ENCODE peak calls at places on chromosome 6, in five cellular contexts. One of them, this sample, is unnamed.

GRCh38 chr6:27775796-27776184 is 136.4 kb downstream of the OR2B2 start:
- DNase-seq in NCI-H774: no peak
- DNase-seq in A673: no peak
- DNase-seq in AG04450: no peak
- DNase-seq in NCI-H2081: no peak
- DNase-seq in this sample: no peak

GRCh38 chr6:53834134-53834533 is 39.3 kb downstream of the LRRC1 start:
- DNase-seq in NCI-H774: no peak
- DNase-seq in A673: no peak
- DNase-seq in AG04450: no peak
- DNase-seq in NCI-H2081: no peak
- DNase-seq in this sample: no peak

GRCh38 chr6:74717591-74717990 is 488.3 kb downstream of the COL12A1 start:
- DNase-seq in NCI-H774: no peak
- DNase-seq in A673: no peak
- DNase-seq in AG04450: no peak
- DNase-seq in NCI-H2081: no peak
- DNase-seq in this sample: no peak

GRCh38 chr6:123655520-123656306 is 19.0 kb upstream of the TRDN start:
- DNase-seq in NCI-H774: peak; percentile 55
- DNase-seq in A673: no peak
- DNase-seq in AG04450: no peak
- DNase-seq in NCI-H2081: no peak
- DNase-seq in this sample: no peak

GRCh38 chr6:26097268-26097875 is 10.1 kb downstream of the HFE start:
- DNase-seq in NCI-H774: peak; percentile 67
- DNase-seq in A673: peak; percentile 80
- DNase-seq in AG04450: no peak
- DNase-seq in NCI-H2081: peak; percentile 73
- DNase-seq in this sample: peak; percentile 57

GRCh38 chr6:26538572-26538902 is 371 bp downstream of the HMGN4 start:
- DNase-seq in NCI-H774: no peak
- DNase-seq in A673: no peak
- DNase-seq in AG04450: no peak
- DNase-seq in NCI-H2081: no peak
- DNase-seq in this sample: peak; percentile 36

GRCh38 chr6:27502508-27503435 is 29.9 kb upstream of the ZNF184 start:
- DNase-seq in NCI-H774: peak; percentile 68
- DNase-seq in A673: peak; percentile 87
- DNase-seq in AG04450: peak; percentile 29
- DNase-seq in NCI-H2081: peak; percentile 85
- DNase-seq in this sample: peak; percentile 12

GRCh38 chr6:107784669-107785068 is 39.4 kb downstream of the SCML4 start:
- DNase-seq in NCI-H774: no peak
- DNase-seq in A673: no peak
- DNase-seq in AG04450: no peak
- DNase-seq in NCI-H2081: no peak
- DNase-seq in this sample: no peak

GRCh38 chr6:31632279-31632946 is 11.9 kb downstream of the PRRC2A start:
- DNase-seq in NCI-H774: no peak
- DNase-seq in A673: no peak
- DNase-seq in AG04450: no peak
- DNase-seq in NCI-H2081: no peak
- DNase-seq in this sample: no peak

GRCh38 chr6:141726158-141726557 is 406.6 kb upstream of the GJE1 start:
- DNase-seq in NCI-H774: peak; percentile 26
- DNase-seq in A673: peak; percentile 6
- DNase-seq in AG04450: no peak
- DNase-seq in NCI-H2081: no peak
- DNase-seq in this sample: no peak

GRCh38 chr6:154403803-154404202 is 47.2 kb upstream of the IPCEF1 start:
- DNase-seq in NCI-H774: no peak
- DNase-seq in A673: peak; percentile 71
- DNase-seq in AG04450: no peak
- DNase-seq in NCI-H2081: peak; percentile 36
- DNase-seq in this sample: peak; percentile 10

GRCh38 chr6:155782320-155782730 is 326.7 kb upstream of the NOX3 start:
- DNase-seq in NCI-H774: no peak
- DNase-seq in A673: peak; percentile 61
- DNase-seq in AG04450: peak; percentile 87
- DNase-seq in NCI-H2081: no peak
- DNase-seq in this sample: no peak